ENCODE peak calls at places on chromosomes 7 and 10, in four cellular contexts. H is H1, V is K562, Q is GM12878. A is an unnamed sample.

GRCh38 chr10:23534328-23534727 is 95.5 kb downstream of the OTUD1 start:
- DNase-seq in H (no peak), V (no peak), Q (no peak), A (no peak)

GRCh38 chr10:67763499-67764011 is 67.6 kb upstream of the CTNNA3 start:
- DNase-seq in H (peak), V (no peak), Q (no peak), A (peak)

GRCh38 chr10:27535312-27535711 is 31.2 kb downstream of the RAB18 start:
- DNase-seq in H (no peak), V (no peak), Q (no peak), A (no peak)

GRCh38 chr7:131533566-131534561 is 22.6 kb downstream of the PODXL start:
- DNase-seq in H (no peak), V (no peak), Q (no peak), A (no peak)

GRCh38 chr7:55536619-55537457 is 35.5 kb downstream of the VOPP1 start:
- DNase-seq in H (no peak), V (no peak), Q (no peak), A (no peak)

GRCh38 chr7:99224263-99224947 is 16.5 kb upstream of the KPNA7 start:
- DNase-seq in H (no peak), V (peak), Q (peak), A (peak)

GRCh38 chr10:33799281-33799943 is 464.9 kb upstream of the NRP1 start:
- DNase-seq in H (no peak), V (no peak), Q (no peak), A (no peak)

GRCh38 chr7:18541189-18541870 is 45.8 kb downstream of the HDAC9 start:
- DNase-seq in H (no peak), V (no peak), Q (no peak), A (peak)

GRCh38 chr7:133112976-133113375 is 31.1 kb upstream of the CHCHD3 start:
- DNase-seq in H (no peak), V (no peak), Q (no peak), A (no peak)

GRCh38 chr7:133117432-133117831 is 35.5 kb upstream of the CHCHD3 start:
- DNase-seq in H (no peak), V (no peak), Q (no peak), A (no peak)

GRCh38 chr7:133112335-133112734 is 30.4 kb upstream of the CHCHD3 start:
- DNase-seq in H (no peak), V (no peak), Q (no peak), A (no peak)

GRCh38 chr7:133115596-133115995 is 33.7 kb upstream of the CHCHD3 start:
- DNase-seq in H (no peak), V (no peak), Q (no peak), A (no peak)

GRCh38 chr7:133114519-133114918 is 32.6 kb upstream of the CHCHD3 start:
- DNase-seq in H (no peak), V (no peak), Q (no peak), A (no peak)
- TF ChIP-seq CHD1 in H (no peak), V (no peak), Q (no peak), A (no peak)

GRCh38 chr10:28676297-28676967 is 889 bp upstream of the BAMBI start:
- DNase-seq in H (no peak), V (peak), Q (no peak), A (no peak)
- TF ChIP-seq RAD21 in H (no peak), V (no peak), Q (no peak), A (no peak)

DNA sequence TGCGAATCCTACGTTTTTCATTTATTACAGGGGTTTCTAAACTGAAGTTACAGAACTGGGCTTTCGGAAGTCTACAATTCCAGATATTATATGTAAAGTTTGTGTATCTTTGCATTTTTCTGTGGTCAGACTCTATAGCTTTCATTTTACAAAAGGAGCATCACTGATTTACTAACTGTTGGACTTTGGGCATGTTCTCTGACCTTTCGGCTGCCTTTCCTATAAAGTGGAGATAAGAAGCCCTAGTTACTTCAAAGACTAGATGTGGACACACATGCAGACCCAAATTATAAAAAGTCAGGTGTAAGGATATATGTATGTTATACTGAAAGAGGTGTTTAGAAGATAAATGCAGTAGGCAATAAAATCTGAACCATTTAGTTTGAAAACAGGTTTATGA is 126.6 kb upstream of the PRKCQ start:
- DNase-seq in H (no peak), V (no peak), Q (no peak), A (no peak)
- TF ChIP-seq CHD1 in H (no peak), V (no peak), Q (no peak), A (no peak)

DNA sequence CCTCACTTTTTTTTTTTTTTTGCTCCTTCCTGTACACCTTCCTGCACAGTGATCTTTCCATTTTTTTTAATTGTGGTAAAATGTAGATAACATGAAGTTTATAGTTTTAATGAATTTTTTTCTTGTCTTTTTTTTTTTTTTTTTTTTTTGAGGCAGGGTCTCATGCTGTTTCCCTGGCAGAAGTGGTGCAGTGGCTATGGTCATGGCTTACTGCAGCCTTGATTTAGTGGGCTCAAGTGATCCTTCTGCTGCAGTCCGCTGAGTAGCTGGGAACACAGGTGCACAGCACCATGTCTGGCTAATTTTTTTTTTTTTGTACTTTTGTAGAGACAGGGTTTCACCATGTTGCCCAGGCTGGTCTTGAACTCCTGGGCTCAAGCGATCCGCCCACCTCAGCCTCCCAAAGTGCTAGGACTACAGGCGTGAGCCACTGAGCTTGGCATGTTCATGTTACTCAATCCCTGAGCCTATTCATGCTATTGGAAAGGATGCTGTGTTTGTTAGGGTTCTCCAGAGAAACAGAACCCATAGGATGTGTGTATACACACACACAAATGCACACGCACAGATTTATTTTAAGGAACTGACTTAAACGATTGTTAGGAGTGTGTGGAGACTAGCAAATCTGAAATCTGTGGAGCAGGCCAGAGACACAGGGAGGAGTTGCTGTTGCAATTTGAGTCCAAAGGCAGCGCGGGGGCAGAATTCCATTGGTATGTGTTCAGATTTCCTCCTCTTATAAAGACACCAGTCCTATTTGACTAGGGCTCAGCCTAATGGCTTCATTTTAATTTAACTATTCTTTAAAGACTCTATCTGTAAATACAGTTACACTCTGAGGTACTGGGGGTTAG is 29.1 kb downstream of the GALNT11 start:
- DNase-seq in H (no peak), V (no peak), Q (no peak), A (peak)
- TF ChIP-seq RAD21 in H (no peak), V (no peak), Q (no peak), A (no peak)

DNA sequence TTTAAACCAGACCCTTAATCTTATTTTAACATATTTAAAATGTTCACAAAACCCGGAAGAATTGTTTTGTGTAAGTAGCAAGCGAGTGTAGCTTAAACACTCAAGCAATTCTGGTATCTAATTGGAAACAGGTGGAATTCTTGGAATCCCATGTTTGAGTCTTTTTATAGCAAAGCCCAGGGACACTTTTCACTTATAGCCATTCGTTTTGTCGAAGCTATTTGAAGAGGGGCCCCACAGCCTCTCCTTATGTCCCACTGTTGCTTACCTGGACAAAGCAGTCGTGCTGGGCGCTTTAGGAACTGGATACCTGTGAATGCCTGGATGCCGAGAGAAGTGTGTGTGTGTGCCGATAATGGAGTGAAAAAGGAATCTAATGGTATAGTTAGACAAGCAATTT is 3.3 kb downstream of the CUX1 start:
- DNase-seq in H (no peak), V (peak), Q (no peak), A (no peak)
- TF ChIP-seq CHD1 in H (no peak), V (no peak), Q (no peak), A (no peak)

DNA sequence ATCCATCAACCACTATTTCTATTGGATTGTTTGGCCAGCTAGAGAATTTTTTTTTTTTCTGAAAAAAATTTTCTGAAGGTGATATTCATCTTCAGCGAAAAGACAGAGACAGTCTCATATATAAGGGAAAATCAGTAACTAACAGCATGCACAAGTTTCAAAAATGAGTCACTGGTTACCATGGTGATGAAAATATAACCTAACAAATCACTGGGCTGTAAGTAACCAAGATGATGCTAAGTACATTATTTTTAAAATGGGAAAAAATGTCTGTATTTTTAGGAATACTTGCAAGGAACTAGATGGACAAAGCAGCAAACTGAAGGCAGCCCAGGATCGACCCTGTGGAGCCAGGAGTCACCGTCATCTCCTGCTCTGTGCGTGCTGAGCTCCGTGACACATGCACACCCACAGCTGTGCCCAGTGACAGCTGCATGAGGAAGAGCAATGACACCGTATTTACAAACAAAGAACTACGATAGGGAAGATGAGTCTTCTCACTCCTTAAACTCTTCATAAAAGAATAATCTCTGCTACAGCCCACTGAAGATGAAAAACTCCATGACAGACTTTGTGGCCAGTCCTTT is 137.3 kb downstream of the ELMO1 start:
- DNase-seq in H (no peak), V (no peak), Q (no peak), A (peak)
- TF ChIP-seq RAD21 in H (no peak), V (no peak), Q (no peak), A (no peak)

GRCh38 chr10:43284341-43284910 is 17.6 kb upstream of the RASGEF1A start:
- DNase-seq in H (no peak), V (peak), Q (no peak), A (no peak)

GRCh38 chr10:43278216-43278615 is 11.4 kb upstream of the RASGEF1A start:
- DNase-seq in H (no peak), V (no peak), Q (no peak), A (no peak)

GRCh38 chr10:43286076-43286805 is 19.4 kb upstream of the RASGEF1A start:
- DNase-seq in H (no peak), V (no peak), Q (no peak), A (no peak)

GRCh38 chr10:43287056-43288007 is 20.5 kb upstream of the RASGEF1A start:
- DNase-seq in H (no peak), V (peak), Q (peak), A (no peak)

GRCh38 chr10:43282881-43283280 is 16.0 kb upstream of the RASGEF1A start:
- DNase-seq in H (no peak), V (peak), Q (no peak), A (no peak)
- TF ChIP-seq CHD1 in H (no peak), V (no peak), Q (no peak), A (no peak)

GRCh38 chr7:150957119-150958020 is 20.8 kb downstream of the KCNH2 start:
- DNase-seq in H (no peak), V (no peak), Q (no peak), A (no peak)

GRCh38 chr7:150954201-150954985 is 23.7 kb downstream of the KCNH2 start:
- DNase-seq in H (no peak), V (peak), Q (no peak), A (no peak)

GRCh38 chr7:150954986-150955518 is 23.1 kb downstream of the KCNH2 start:
- DNase-seq in H (no peak), V (peak), Q (no peak), A (no peak)

GRCh38 chr7:150956395-150957118 is 21.6 kb downstream of the KCNH2 start:
- DNase-seq in H (no peak), V (no peak), Q (no peak), A (no peak)

GRCh38 chr7:150955519-150956394 is 22.4 kb downstream of the KCNH2 start:
- DNase-seq in H (no peak), V (peak), Q (no peak), A (peak)
- TF ChIP-seq RAD21 in H (no peak), V (no peak), Q (no peak), A (no peak)

A was measured in IMR-90.